ENCODE peak calls at places on chromosomes 16 and 17, in nine cellular contexts. J is lung; P is activated T-cell treated with anti-CD3 and anti-CD28 coated beads, Interleukin-2, amount 50 U/mL, for 72 hours; Y is IMR-90; O is breast epithelium; T is mucosa of descending colon; E is stimulated activated CD4-positive, alpha-beta T cell treated with anti-CD3 and anti-CD28 coated beads, Interleukin-2, amount 100 ng/mL, for 24 hours; L is SHP77; X is NCI-H1694 treated with DMSO at 0.1 percent for 48 hours. V is an unnamed sample.

GRCh38 chr17:67435122-67435521 is 58.0 kb downstream of the PITPNC1 start:
- DNase-seq in P (peak), E (peak), J (no peak), L (no peak), X (no peak), O (no peak), T (no peak), Y (no peak), V (no peak)

GRCh38 chr17:48127371-48128051 is 19.9 kb downstream of the SNX11 start:
- DNase-seq in Y (no peak), J (no peak), O (peak), X (peak), L (no peak), T (no peak), P (no peak), E (no peak), V (no peak)

GRCh38 chr17:6366144-6366755 is 68.7 kb downstream of the AIPL1 start:
- DNase-seq in P (no peak), Y (peak), L (no peak), X (no peak), O (no peak), T (no peak), E (no peak), J (no peak), V (no peak)

GRCh38 chr17:39812466-39812865 is 51.6 kb downstream of the IKZF3 start:
- DNase-seq in T (no peak), L (no peak), X (no peak), E (no peak), O (no peak), J (no peak), P (no peak), Y (no peak), V (no peak)

GRCh38 chr17:6070895-6071511 is 824 bp downstream of the WSCD1 start:
- DNase-seq in X (no peak), L (no peak), J (no peak), P (peak), T (no peak), E (no peak), Y (no peak), O (no peak), V (no peak)

GRCh38 chr17:6936370-6937028 is 59.4 kb upstream of the ALOX12 start:
- DNase-seq in Y (peak), E (no peak), O (no peak), J (peak), T (no peak), P (peak), L (no peak), X (no peak), V (peak)

GRCh38 chr17:77615672-77616242 is 342.7 kb upstream of the TNRC6C start:
- DNase-seq in T (no peak), Y (no peak), L (no peak), O (no peak), X (no peak), E (no peak), J (no peak), P (no peak), V (no peak)

GRCh38 chr17:71764507-71764906 is 356.3 kb upstream of the SOX9 start:
- DNase-seq in L (peak), J (no peak), O (no peak), E (no peak), Y (no peak), X (no peak), T (no peak), P (peak), V (peak)

GRCh38 chr17:48055531-48056245 is 7.5 kb downstream of the NFE2L1 start:
- DNase-seq in T (no peak), E (peak), J (no peak), L (no peak), P (peak), X (no peak), Y (peak), O (no peak), V (no peak)

GRCh38 chr17:40617678-40618240 is 29.9 kb downstream of the SMARCE1 start:
- DNase-seq in J (no peak), T (no peak), O (no peak), P (no peak), L (no peak), Y (no peak), X (no peak), E (no peak), V (no peak)

GRCh38 chr17:78342438-78343098 is 17.3 kb downstream of the SOCS3 start:
- DNase-seq in E (no peak), L (no peak), O (no peak), T (peak), X (no peak), J (no peak), Y (peak), P (no peak), V (no peak)

GRCh38 chr17:54861469-54861983 is 39.1 kb upstream of the TOM1L1 start:
- DNase-seq in P (no peak), Y (no peak), T (no peak), L (no peak), X (no peak), J (no peak), E (no peak), O (no peak), V (no peak)

GRCh38 chr16:87426423-87427215 is 34.5 kb downstream of the MAP1LC3B start:
- DNase-seq in P (no peak), Y (no peak), J (no peak), L (no peak), E (no peak), O (no peak), T (peak), X (no peak), V (no peak)

GRCh38 chr16:11142951-11143740 is 112.9 kb downstream of the SOCS1 start:
- DNase-seq in L (no peak), P (no peak), O (no peak), E (no peak), X (peak), Y (no peak), J (no peak), T (no peak), V (no peak)

GRCh38 chr16:65119905-65120341 is 1.9 kb downstream of the CDH11 start:
- DNase-seq in P (no peak), T (no peak), J (no peak), Y (peak), E (no peak), O (peak), L (no peak), X (no peak), V (no peak)

GRCh38 chr17:19703106-19703775 is 13.1 kb downstream of the SLC47A2 start:
- DNase-seq in E (no peak), L (peak), O (peak), X (no peak), Y (no peak), P (no peak), J (peak), T (no peak), V (no peak)

GRCh38 chr17:40069751-40070643 is 7.2 kb downstream of the THRA start:
- DNase-seq in P (peak), X (peak), E (no peak), L (no peak), O (no peak), T (peak), Y (peak), J (no peak), V (peak)